ENCODE peak calls at places on chromosomes 5 and 9, in seven cellular contexts. One of them, this sample, is unnamed.

GRCh38 chr9:113370806-113371325 is 5.9 kb downstream of the HDHD3 start:
- DNase-seq in mucosa of descending colon: no peak
- DNase-seq in non-pigmented ciliary epithelial cell: no peak
- DNase-seq in left ventricle myocardium superior: no peak
- DNase-seq in neural progenitor cell: no peak
- DNase-seq in nephron progenitor cell: no peak
- DNase-seq in sciatic nerve: no peak
- DNase-seq in this sample: no peak

GRCh38 chr9:75891277-75892167 is 1.0 kb downstream of the PCSK5 start:
- DNase-seq in mucosa of descending colon: peak; percentile 66
- DNase-seq in non-pigmented ciliary epithelial cell: no peak
- DNase-seq in left ventricle myocardium superior: peak; percentile 48
- DNase-seq in neural progenitor cell: peak; percentile 60
- DNase-seq in nephron progenitor cell: peak; percentile 53
- DNase-seq in sciatic nerve: peak; percentile 73
- DNase-seq in this sample: no peak

GRCh38 chr5:120055858-120056257 is 408.2 kb upstream of the PRR16 start:
- DNase-seq in mucosa of descending colon: no peak
- DNase-seq in non-pigmented ciliary epithelial cell: peak; percentile 27
- DNase-seq in left ventricle myocardium superior: no peak
- DNase-seq in neural progenitor cell: no peak
- DNase-seq in nephron progenitor cell: no peak
- DNase-seq in sciatic nerve: no peak
- DNase-seq in this sample: peak; percentile 21

GRCh38 chr9:136527721-136528710 is 17.8 kb downstream of the NOTCH1 start:
- DNase-seq in mucosa of descending colon: peak; percentile 85
- DNase-seq in non-pigmented ciliary epithelial cell: no peak
- DNase-seq in left ventricle myocardium superior: no peak
- DNase-seq in neural progenitor cell: peak; percentile 43
- DNase-seq in nephron progenitor cell: peak; percentile 38
- DNase-seq in sciatic nerve: no peak
- DNase-seq in this sample: peak; percentile 51

GRCh38 chr5:149015561-149015960 is 47.3 kb downstream of the SH3TC2 start:
- DNase-seq in mucosa of descending colon: no peak
- DNase-seq in non-pigmented ciliary epithelial cell: no peak
- DNase-seq in left ventricle myocardium superior: no peak
- DNase-seq in neural progenitor cell: no peak
- DNase-seq in nephron progenitor cell: no peak
- DNase-seq in sciatic nerve: no peak
- DNase-seq in this sample: no peak

GRCh38 chr9:128051932-128052734 is 15.0 kb downstream of the NAIF1 start:
- DNase-seq in mucosa of descending colon: peak; percentile 86
- DNase-seq in non-pigmented ciliary epithelial cell: no peak
- DNase-seq in left ventricle myocardium superior: no peak
- DNase-seq in neural progenitor cell: no peak
- DNase-seq in nephron progenitor cell: no peak
- DNase-seq in sciatic nerve: no peak
- DNase-seq in this sample: no peak

GRCh38 chr5:14491505-14491904 is 90.1 kb upstream of the OTULINL start:
- DNase-seq in mucosa of descending colon: no peak
- DNase-seq in non-pigmented ciliary epithelial cell: peak; percentile 6
- DNase-seq in left ventricle myocardium superior: peak; percentile 46
- DNase-seq in neural progenitor cell: no peak
- DNase-seq in nephron progenitor cell: no peak
- DNase-seq in sciatic nerve: no peak
- DNase-seq in this sample: no peak

GRCh38 chr5:172820046-172820767 is 13.8 kb upstream of the ERGIC1 start:
- DNase-seq in mucosa of descending colon: peak; percentile 84
- DNase-seq in non-pigmented ciliary epithelial cell: no peak
- DNase-seq in left ventricle myocardium superior: no peak
- DNase-seq in neural progenitor cell: no peak
- DNase-seq in nephron progenitor cell: no peak
- DNase-seq in sciatic nerve: peak; percentile 57
- DNase-seq in this sample: no peak

GRCh38 chr9:87792831-87793288 is 66.9 kb downstream of the CTSL start:
- DNase-seq in mucosa of descending colon: peak; percentile 71
- DNase-seq in non-pigmented ciliary epithelial cell: peak; percentile 43
- DNase-seq in left ventricle myocardium superior: peak; percentile 56
- DNase-seq in neural progenitor cell: no peak
- DNase-seq in nephron progenitor cell: no peak
- DNase-seq in sciatic nerve: peak; percentile 77
- DNase-seq in this sample: no peak

GRCh38 chr9:104074876-104075275 is 19.2 kb upstream of the SMC2 start:
- DNase-seq in mucosa of descending colon: no peak
- DNase-seq in non-pigmented ciliary epithelial cell: peak; percentile 66
- DNase-seq in left ventricle myocardium superior: no peak
- DNase-seq in neural progenitor cell: no peak
- DNase-seq in nephron progenitor cell: no peak
- DNase-seq in sciatic nerve: no peak
- DNase-seq in this sample: no peak

GRCh38 chr9:98951967-98952366 is 8.3 kb downstream of the COL15A1 start:
- DNase-seq in mucosa of descending colon: no peak
- DNase-seq in non-pigmented ciliary epithelial cell: no peak
- DNase-seq in left ventricle myocardium superior: no peak
- DNase-seq in neural progenitor cell: no peak
- DNase-seq in nephron progenitor cell: no peak
- DNase-seq in sciatic nerve: no peak
- DNase-seq in this sample: no peak

GRCh38 chr5:169416583-169417196 is 115.8 kb upstream of the SLIT3 start:
- DNase-seq in mucosa of descending colon: peak; percentile 74
- DNase-seq in non-pigmented ciliary epithelial cell: peak; percentile 53
- DNase-seq in left ventricle myocardium superior: peak; percentile 81
- DNase-seq in neural progenitor cell: peak; percentile 72
- DNase-seq in nephron progenitor cell: peak; percentile 57
- DNase-seq in sciatic nerve: peak; percentile 87
- DNase-seq in this sample: peak; percentile 23

GRCh38 chr5:15105799-15106393 is 234.3 kb upstream of the ANKH start:
- DNase-seq in mucosa of descending colon: no peak
- DNase-seq in non-pigmented ciliary epithelial cell: peak; percentile 22
- DNase-seq in left ventricle myocardium superior: no peak
- DNase-seq in neural progenitor cell: peak; percentile 72
- DNase-seq in nephron progenitor cell: peak; percentile 61
- DNase-seq in sciatic nerve: no peak
- DNase-seq in this sample: peak; percentile 75

GRCh38 chr9:114006931-114007691 is 71.0 kb downstream of the AMBP start:
- DNase-seq in mucosa of descending colon: no peak
- DNase-seq in non-pigmented ciliary epithelial cell: no peak
- DNase-seq in left ventricle myocardium superior: no peak
- DNase-seq in neural progenitor cell: no peak
- DNase-seq in nephron progenitor cell: no peak
- DNase-seq in sciatic nerve: peak; percentile 60
- DNase-seq in this sample: no peak

GRCh38 chr5:107430077-107430625 is 240.6 kb downstream of the EFNA5 start:
- DNase-seq in mucosa of descending colon: no peak
- DNase-seq in non-pigmented ciliary epithelial cell: no peak
- DNase-seq in left ventricle myocardium superior: no peak
- DNase-seq in neural progenitor cell: no peak
- DNase-seq in nephron progenitor cell: no peak
- DNase-seq in sciatic nerve: no peak
- DNase-seq in this sample: no peak

GRCh38 chr5:174897281-174897950 is 173.0 kb downstream of the MSX2 start:
- DNase-seq in mucosa of descending colon: no peak
- DNase-seq in non-pigmented ciliary epithelial cell: no peak
- DNase-seq in left ventricle myocardium superior: no peak
- DNase-seq in neural progenitor cell: no peak
- DNase-seq in nephron progenitor cell: no peak
- DNase-seq in sciatic nerve: no peak
- DNase-seq in this sample: no peak